ENCODE peak calls at places on chromosomes 2 and 18, in eight cellular contexts. R, Q, B, W, J, G, K and E are unnamed samples. For H3K27me3, the result is how much of the 10 kb centered on the place peaks cover.

GRCh38 chr2:159922563-159922962 is 124.6 kb upstream of the CD302 start:
- DNase-seq in R (no peak), Q (no peak), B (no peak), W (no peak), J (no peak), G (no peak), K (no peak), E (no peak)

GRCh38 chr18:11849845-11850747 is 1.1 kb upstream of the CHMP1B start:
- DNase-seq in R (peak), Q (no peak), B (peak), W (peak), J (peak), G (peak), K (peak), E (no peak)

GRCh38 chr2:109345653-109346165 is 216.7 kb downstream of the SH3RF3 start:
- DNase-seq in R (no peak), Q (no peak), B (no peak), W (no peak), J (no peak), G (no peak), K (no peak), E (no peak)

GRCh38 chr2:39144411-39144810 is 23.6 kb upstream of the SOS1 start:
- DNase-seq in R (no peak), Q (no peak), B (no peak), W (no peak), J (no peak), G (no peak), K (no peak), E (no peak)

GRCh38 chr2:165970663-165971062 is 17.1 kb upstream of the TTC21B start:
- DNase-seq in R (no peak), Q (no peak), B (no peak), W (peak), J (no peak), G (no peak), K (no peak), E (no peak)

GRCh38 chr2:131801210-131801744 is 273.6 kb downstream of the CCDC74A start:
- DNase-seq in R (no peak), Q (no peak), B (no peak), W (peak), J (no peak), G (no peak), K (peak), E (no peak)

GRCh38 chr2:65710779-65711295 is 278.4 kb upstream of the SPRED2 start:
- DNase-seq in R (peak), Q (no peak), B (no peak), W (peak), J (peak), G (peak), K (no peak), E (no peak)

GRCh38 chr18:34600118-34600517 is 110.0 kb upstream of the DTNA start:
- DNase-seq in R (no peak), Q (no peak), B (no peak), W (no peak), J (no peak), G (no peak), K (no peak), E (no peak)

GRCh38 chr2:192307530-192307929 is 112.8 kb upstream of the TMEFF2 start:
- DNase-seq in R (no peak), Q (no peak), B (no peak), W (no peak), J (no peak), G (no peak), K (no peak), E (no peak)

GRCh38 chr2:209933499-209934458 is 68.7 kb upstream of the RPE start:
- DNase-seq in R (no peak), Q (no peak), B (no peak), W (no peak), J (no peak), G (no peak), K (no peak), E (no peak)

GRCh38 chr2:230922951-230923717 is 1.9 kb downstream of the GPR55 start:
- DNase-seq in R (no peak), Q (no peak), B (no peak), W (no peak), J (no peak), G (no peak), K (no peak), E (no peak)

GRCh38 chr2:54575379-54575888 is 119.3 kb downstream of the SPTBN1 start:
- DNase-seq in R (no peak), Q (no peak), B (no peak), W (no peak), J (no peak), G (no peak), K (no peak), E (no peak)

GRCh38 chr18:48933578-48934399 is 17.0 kb downstream of the SMAD7 start:
- DNase-seq in R (peak), Q (no peak), B (peak), W (no peak), J (no peak), G (no peak), K (no peak), E (no peak)

GRCh38 chr2:69138793-69139510 is 126.0 kb downstream of the ANTXR1 start:
- DNase-seq in R (no peak), Q (no peak), B (no peak), W (no peak), J (no peak), G (peak), K (no peak), E (peak)

GRCh38 chr18:55629136-55629535 is 41.1 kb upstream of the TCF4 start:
- DNase-seq in R (no peak), Q (no peak), B (no peak), W (no peak), J (no peak), G (no peak), K (no peak), E (no peak)

GRCh38 chr18:8254664-8255063 is 354.6 kb upstream of the RAB12 start:
- DNase-seq in R (no peak), Q (no peak), B (no peak), W (no peak), J (no peak), G (no peak), K (no peak), E (no peak)

GRCh38 chr2:19675856-19676460 is 225.8 kb downstream of the TTC32 start:
- DNase-seq in R (no peak), Q (no peak), B (no peak), W (no peak), J (no peak), G (no peak), K (no peak), E (no peak)

GRCh38 chr2:146927080-146927714 is 917.6 kb upstream of the ACVR2A start:
- DNase-seq in R (no peak), Q (no peak), B (no peak), W (peak), J (peak), G (peak), K (peak), E (peak)

GRCh38 chr2:42125887-42126594 is 43.1 kb upstream of the EML4 start:
- DNase-seq in R (no peak), Q (no peak), B (no peak), W (peak), J (no peak), G (no peak), K (no peak), E (no peak)

GRCh38 chr2:238256594-238257104 is 16.8 kb upstream of the HES6 start:
- DNase-seq in R (peak), Q (no peak), B (peak), W (peak), J (peak), G (peak), K (peak), E (peak)

GRCh38 chr2:56680971-56681631 is 497.3 kb downstream of the CCDC85A start:
- DNase-seq in R (no peak), Q (no peak), B (no peak), W (no peak), J (no peak), G (no peak), K (no peak), E (no peak)

DNA sequence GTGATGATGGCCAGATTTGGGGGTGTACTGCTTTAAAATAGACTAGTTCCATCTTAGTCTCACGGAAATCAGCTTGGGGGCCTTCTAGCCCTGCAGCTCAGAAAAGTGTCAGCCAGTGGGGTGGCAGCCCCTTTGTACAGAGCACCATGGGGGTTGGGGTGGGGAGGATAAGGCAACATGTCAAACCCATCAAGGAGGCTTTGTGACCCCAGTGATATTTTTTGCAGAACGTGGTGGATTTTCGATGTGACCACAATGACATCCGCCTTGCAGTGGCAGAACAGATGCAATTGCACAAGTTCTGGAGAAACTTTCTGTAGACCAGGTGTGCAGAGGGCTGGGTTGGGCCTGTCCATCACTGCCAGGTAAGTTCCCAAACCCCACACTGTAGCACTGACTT is 3.0 kb upstream of the CD8A start:
- DNase-seq in R (no peak), Q (no peak), B (no peak), W (no peak), J (no peak), G (no peak), K (no peak), E (no peak)
- H3K27me3 ChIP-seq in R (under half), Q (under half), B (under half), W (under half), J (half or more), G (under half), K (under half), E (under half)

GRCh38 chr2:15772196-15772595 is 168.2 kb upstream of the MYCN start:
- DNase-seq in R (no peak), Q (no peak), B (no peak), W (no peak), J (no peak), G (no peak), K (no peak), E (no peak)
- TF ChIP-seq CTCF in R (no peak), Q (no peak), B (no peak), W (no peak), J (no peak), G (no peak), K (no peak), E (no peak)

GRCh38 chr2:113061896-113062770 is 3.1 kb downstream of the IL36RN start:
- DNase-seq in R (no peak), Q (no peak), B (no peak), W (no peak), J (no peak), G (no peak), K (no peak), E (no peak)

GRCh38 chr2:113061241-113061640 is 2.2 kb downstream of the IL36RN start:
- DNase-seq in R (no peak), Q (no peak), B (no peak), W (no peak), J (no peak), G (no peak), K (no peak), E (no peak)

GRCh38 chr2:113058411-113058994 is 495 bp upstream of the IL36RN start:
- DNase-seq in R (no peak), Q (no peak), B (no peak), W (no peak), J (no peak), G (no peak), K (no peak), E (no peak)

GRCh38 chr2:113058998-113059960 is at the start of gene IL36RN:
- DNase-seq in R (no peak), Q (no peak), B (no peak), W (no peak), J (no peak), G (no peak), K (no peak), E (no peak)

GRCh38 chr2:113060396-113060795 is 1.4 kb downstream of the IL36RN start:
- DNase-seq in R (no peak), Q (no peak), B (no peak), W (no peak), J (no peak), G (no peak), K (no peak), E (no peak)
- TF ChIP-seq REST in R (no peak), Q (no peak), B (no peak), W (no peak), J (no peak), G (no peak), K (no peak), E (no peak)

DNA sequence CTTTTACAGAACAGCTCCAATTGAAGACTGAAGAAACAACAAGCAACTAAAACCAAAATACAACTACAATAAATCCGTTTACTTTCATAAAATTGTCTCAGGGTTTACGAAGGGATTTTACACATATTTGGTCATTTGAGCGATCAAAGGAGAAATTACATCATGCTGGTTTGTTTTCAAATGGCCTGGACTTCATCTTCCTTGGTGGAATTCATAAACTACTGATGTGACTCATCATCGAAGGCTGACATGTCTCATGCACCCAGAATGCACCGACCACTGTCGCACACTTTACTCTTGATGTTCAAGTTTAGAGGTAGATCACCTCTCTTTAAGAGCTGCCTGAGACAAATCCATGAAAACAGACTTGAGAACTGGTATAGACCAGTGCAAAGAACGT is 25.6 kb upstream of the PMAIP1 start:
- DNase-seq in R (no peak), Q (no peak), B (no peak), W (no peak), J (peak), G (peak), K (no peak), E (no peak)
- H3K27me3 ChIP-seq in R (under half), Q (under half), B (under half), W (under half), J (under half), G (under half), K (under half), E (under half)

GRCh38 chr18:6521804-6522418 is 107.2 kb upstream of the L3MBTL4 start:
- DNase-seq in R (peak), Q (peak), B (peak), W (peak), J (peak), G (no peak), K (no peak), E (peak)
- TF ChIP-seq CTCF in R (peak), Q (peak), B (peak), W (peak), J (peak), G (peak), K (peak), E (peak)